ENCODE peak calls at places on chromosomes 5 and 9, in seven cellular contexts. T is OCI-LY7; C is endothelial cell; M is transverse colon; Y is WTC11; V is fibroblast of mammary gland; F is CD4-positive, alpha-beta T cell. I is an unnamed sample.
A peak's percentile ranks its signal among the peaks of the same experiment; 100 is the strongest.

GRCh38 chr5:137822158-137822764 is 45.4 kb upstream of the MYOT start:
- DNase-seq in T (peak; percentile 18), C (peak; percentile 53), M (peak; percentile 45), Y (peak; percentile 63), V (peak; percentile 50), F (no peak), I (no peak)

GRCh38 chr5:121503111-121503840 is 348.4 kb upstream of the FTMT start:
- DNase-seq in T (peak; percentile 8), C (peak; percentile 46), M (peak; percentile 7), Y (peak; percentile 55), V (peak; percentile 1), F (no peak), I (no peak)

GRCh38 chr5:154179846-154180710 is 10.5 kb upstream of the GALNT10 start:
- DNase-seq in T (peak; percentile 71), C (peak; percentile 22), M (no peak), Y (peak; percentile 34), V (peak; percentile 69), F (no peak), I (no peak)

GRCh38 chr9:7185612-7186011 is 427.8 kb downstream of the KDM4C start:
- DNase-seq in T (no peak), C (no peak), M (no peak), Y (peak; percentile 31), V (peak; percentile 83), F (no peak), I (no peak)

GRCh38 chr5:30436718-30437117 is 756.8 kb upstream of the CDH6 start:
- DNase-seq in T (peak; percentile 0), C (no peak), M (no peak), Y (no peak), V (no peak), F (no peak), I (no peak)

GRCh38 chr9:131651599-131651998 is 88.3 kb downstream of the RAPGEF1 start:
- DNase-seq in T (no peak), C (no peak), M (no peak), Y (no peak), V (peak; percentile 88), F (no peak), I (no peak)

GRCh38 chr9:72154468-72155281 is 5.4 kb downstream of the GDA start:
- DNase-seq in T (peak; percentile 3), C (no peak), M (peak; percentile 70), Y (no peak), V (no peak), F (no peak), I (no peak)

GRCh38 chr5:78813906-78814518 is 165.4 kb upstream of the LHFPL2 start:
- DNase-seq in T (no peak), C (no peak), M (no peak), Y (no peak), V (no peak), F (no peak), I (no peak)

GRCh38 chr5:149268928-149269557 is 2.6 kb upstream of the AFAP1L1 start:
- DNase-seq in T (peak; percentile 73), C (no peak), M (no peak), Y (no peak), V (peak; percentile 75), F (no peak), I (no peak)

GRCh38 chr9:113851860-113852259 is 24.2 kb upstream of the ZNF618 start:
- DNase-seq in T (no peak), C (no peak), M (no peak), Y (no peak), V (no peak), F (no peak), I (no peak)

GRCh38 chr5:131481569-131481968 is 153.5 kb downstream of the RAPGEF6 start:
- DNase-seq in T (no peak), C (no peak), M (no peak), Y (no peak), V (no peak), F (no peak), I (no peak)

GRCh38 chr9:5918460-5918859 is 27.8 kb downstream of the MLANA start:
- DNase-seq in T (no peak), C (no peak), M (no peak), Y (no peak), V (no peak), F (no peak), I (no peak)

GRCh38 chr5:95283761-95284511 is 958 bp downstream of the MCTP1 start:
- DNase-seq in T (no peak), C (peak; percentile 47), M (peak; percentile 14), Y (peak; percentile 73), V (no peak), F (no peak), I (no peak)

GRCh38 chr5:134523543-134524136 is 1.8 kb upstream of the JADE2 start:
- DNase-seq in T (peak; percentile 31), C (no peak), M (no peak), Y (no peak), V (no peak), F (no peak), I (no peak)

GRCh38 chr5:114101153-114101552 is 260.7 kb upstream of the KCNN2 start:
- DNase-seq in T (peak; percentile 39), C (peak; percentile 15), M (no peak), Y (no peak), V (peak; percentile 49), F (no peak), I (no peak)

GRCh38 chr5:80141681-80142080 is 106.5 kb downstream of the THBS4 start:
- DNase-seq in T (no peak), C (no peak), M (no peak), Y (no peak), V (no peak), F (no peak), I (no peak)

GRCh38 chr9:77019010-77019809 is at the start of gene FOXB2:
- DNase-seq in T (no peak), C (peak; percentile 13), M (no peak), Y (peak; percentile 43), V (no peak), F (no peak), I (no peak)

GRCh38 chr5:150294551-150295071 is 5.0 kb upstream of the CAMK2A start:
- DNase-seq in T (no peak), C (no peak), M (no peak), Y (no peak), V (no peak), F (no peak), I (no peak)

DNA sequence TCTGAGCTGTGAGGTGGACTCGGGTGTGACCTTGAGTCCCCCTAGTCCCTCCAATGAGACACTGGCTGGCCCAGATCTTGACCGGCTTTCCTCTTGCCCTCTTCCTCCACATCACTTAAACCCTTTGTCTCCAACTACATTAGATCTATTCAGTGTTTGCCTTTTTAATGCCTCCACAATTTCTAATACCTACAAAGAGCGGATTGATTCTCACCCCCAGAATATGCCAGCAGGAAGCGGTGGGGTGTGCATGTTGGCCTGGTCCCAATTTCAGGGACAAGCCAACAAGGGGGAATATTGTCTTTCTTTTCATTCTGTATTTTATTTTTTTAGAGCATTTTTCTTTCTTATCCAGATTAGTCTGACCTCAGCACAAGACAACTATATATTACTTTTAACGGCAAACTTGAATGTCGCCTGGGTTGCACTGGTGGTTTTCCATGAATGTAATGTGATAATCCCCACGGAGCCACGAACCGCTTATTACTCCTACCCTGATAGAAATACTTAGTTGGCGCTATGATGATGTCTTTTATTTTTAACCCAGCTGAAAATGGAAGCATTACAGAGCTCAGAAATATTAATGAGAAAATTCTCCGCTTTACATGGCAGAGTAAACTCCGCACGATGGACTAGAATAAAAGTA is 68.5 kb upstream of the MYO10 start:
- DNase-seq in T (no peak), C (no peak), M (no peak), Y (no peak), V (no peak), F (no peak), I (no peak)
- TF ChIP-seq CTCF in T (no peak), C (no peak), M (no peak), Y (no peak), V (no peak), F (no peak), I (no peak)

GRCh38 chr9:118038713-118039112 is 334.5 kb downstream of the TLR4 start:
- DNase-seq in T (no peak), C (no peak), M (no peak), Y (no peak), V (no peak), F (no peak), I (no peak)
- TF ChIP-seq CTCF in T (no peak), C (no peak), M (no peak), Y (no peak), V (no peak), F (no peak), I (no peak)

DNA sequence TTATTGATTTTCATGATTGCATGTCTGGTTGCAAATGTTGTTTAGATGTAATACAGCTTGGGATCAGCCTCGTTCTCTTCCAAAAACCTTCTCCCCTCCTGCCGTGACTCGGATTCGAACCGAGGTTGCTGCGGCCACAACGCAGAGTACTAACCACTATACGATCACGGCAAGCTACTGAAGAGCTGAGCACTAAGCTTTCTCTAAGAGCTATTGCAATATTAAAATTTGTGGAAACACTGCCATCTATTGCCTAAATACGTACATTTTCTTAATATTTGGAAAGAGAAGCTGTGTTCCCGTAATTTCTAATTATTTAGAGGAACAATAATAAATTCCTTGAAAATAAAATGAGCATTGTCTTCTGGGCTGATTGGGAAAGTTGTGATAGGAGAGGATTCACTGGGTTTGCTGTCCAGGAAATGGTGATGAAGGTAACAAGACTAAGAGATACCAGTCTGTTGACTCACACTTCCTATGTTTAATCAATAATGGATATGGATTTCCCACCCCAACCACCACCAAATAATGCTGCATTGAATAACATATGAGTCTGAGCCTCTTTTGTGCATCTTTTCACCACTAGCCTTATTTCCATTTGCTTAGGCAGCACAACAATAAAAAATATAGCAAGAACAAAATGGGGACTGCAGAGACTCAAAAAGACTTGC is 120.0 kb upstream of the NFIB start:
- DNase-seq in T (peak; percentile 39), C (no peak), M (no peak), Y (no peak), V (peak; percentile 80), F (no peak), I (no peak)
- TF ChIP-seq CTCF in T (peak; percentile 72), C (no peak), M (no peak), Y (no peak), V (peak; percentile 43), F (no peak), I (no peak)

DNA sequence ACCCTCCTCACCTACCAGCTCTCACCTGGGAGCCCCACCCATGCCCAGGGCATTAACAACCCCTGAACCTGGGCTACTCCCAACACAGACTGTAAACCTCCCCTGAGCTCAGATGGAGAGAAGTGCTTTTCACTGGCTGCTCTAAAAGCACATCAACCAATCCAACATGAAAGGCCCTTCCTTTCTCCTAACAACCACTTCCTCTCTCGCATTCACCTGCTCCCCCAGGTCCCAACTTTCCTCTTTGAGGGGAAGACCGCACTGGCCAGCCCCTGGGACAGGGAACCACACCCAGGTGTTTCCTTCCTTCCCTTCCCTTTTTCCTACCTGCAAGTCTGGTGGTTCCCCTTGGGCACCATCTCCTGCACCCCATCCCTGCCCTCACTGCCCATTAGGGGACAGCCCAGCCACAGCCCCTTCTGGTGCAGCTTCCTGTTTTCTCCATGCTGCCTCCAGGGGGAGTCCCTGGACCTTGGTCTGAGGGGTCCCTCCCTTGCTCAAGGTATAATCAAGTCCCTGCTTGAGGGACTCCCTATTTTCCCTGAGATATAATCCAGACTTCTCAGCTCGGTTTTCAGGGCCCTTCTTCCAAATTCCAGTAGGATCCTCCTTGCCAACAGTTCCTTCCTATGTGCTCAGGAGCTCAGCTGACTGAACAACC is 30.5 kb upstream of the DAB2IP start:
- DNase-seq in T (peak; percentile 57), C (peak; percentile 44), M (no peak), Y (peak; percentile 74), V (peak; percentile 22), F (no peak), I (no peak)
- TF ChIP-seq CTCF in T (peak; percentile 76), C (peak; percentile 58), M (peak; percentile 35), Y (no peak), V (peak; percentile 47), F (no peak), I (peak; percentile 59)

GRCh38 chr9:37967681-37968080 is 63.8 kb upstream of the SLC25A51 start:
- DNase-seq in T (no peak), C (no peak), M (no peak), Y (no peak), V (no peak), F (no peak), I (no peak)
- TF ChIP-seq CTCF in T (no peak), C (no peak), M (no peak), Y (no peak), V (no peak), F (no peak), I (no peak)